ENCODE peak calls at places on chromosomes 12 and 14, in six cellular contexts. U, F, Y, W, T and R are unnamed samples.

GRCh38 chr12:56838602-56839488 is 75.7 kb downstream of the HSD17B6 start:
- DNase-seq in U (no peak), F (no peak), Y (no peak), W (peak), T (no peak), R (peak)

GRCh38 chr14:51520087-51520486 is 131.6 kb upstream of the FRMD6 start:
- DNase-seq in U (peak), F (no peak), Y (no peak), W (no peak), T (no peak), R (no peak)

GRCh38 chr12:121649819-121650353 is 19.6 kb downstream of the MORN3 start:
- DNase-seq in U (no peak), F (no peak), Y (no peak), W (no peak), T (no peak), R (no peak)

GRCh38 chr12:15880721-15881120 is 1.5 kb upstream of the STRAP start:
- DNase-seq in U (no peak), F (no peak), Y (no peak), W (no peak), T (no peak), R (no peak)

GRCh38 chr14:64709126-64709525 is 4.9 kb downstream of the PLEKHG3 start:
- DNase-seq in U (no peak), F (no peak), Y (no peak), W (no peak), T (no peak), R (no peak)

GRCh38 chr12:71865166-71865713 is 25.7 kb downstream of the TBC1D15 start:
- DNase-seq in U (peak), F (peak), Y (no peak), W (peak), T (peak), R (peak)

GRCh38 chr12:402127-402456 is 648 bp downstream of the CCDC77 start:
- DNase-seq in U (peak), F (no peak), Y (peak), W (peak), T (no peak), R (no peak)

GRCh38 chr14:59483360-59483759 is 848 bp downstream of the L3HYPDH start:
- DNase-seq in U (peak), F (peak), Y (no peak), W (peak), T (peak), R (peak)

GRCh38 chr12:7016958-7017571 is 1.2 kb downstream of the LPCAT3 start:
- DNase-seq in U (no peak), F (no peak), Y (no peak), W (no peak), T (no peak), R (no peak)

GRCh38 chr12:94590428-94590827 is 59.9 kb downstream of the TMCC3 start:
- DNase-seq in U (no peak), F (no peak), Y (no peak), W (no peak), T (no peak), R (no peak)

GRCh38 chr12:52235822-52236291 is 2.8 kb downstream of the KRT7 start:
- DNase-seq in U (peak), F (no peak), Y (no peak), W (no peak), T (no peak), R (no peak)

DNA sequence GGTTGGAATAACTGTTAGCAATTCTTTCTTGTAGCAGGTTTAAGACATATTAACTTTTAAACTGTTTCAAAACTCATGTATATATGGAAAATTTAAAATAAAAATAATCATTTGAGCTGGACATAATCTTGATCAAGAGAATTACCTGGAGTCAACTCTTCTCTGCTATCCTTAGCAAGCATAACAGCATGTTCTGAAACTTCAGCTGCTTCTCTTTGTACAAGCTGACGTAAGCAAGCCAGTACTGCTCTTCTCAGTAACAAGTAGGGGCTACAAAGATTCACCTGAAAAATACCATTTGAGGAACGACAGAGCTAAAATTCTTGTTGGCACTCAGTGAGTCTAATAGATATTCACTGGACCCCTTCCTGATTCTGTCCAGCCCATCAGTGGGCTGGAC is 83.0 kb downstream of the HEATR5A start:
- DNase-seq in U (no peak), F (no peak), Y (no peak), W (no peak), T (no peak), R (no peak)
- H3K4me3 ChIP-seq in U (no peak), F (no peak), Y (no peak), W (no peak), T (no peak), R (no peak)

GRCh38 chr14:103022669-103023044 is 34.7 kb downstream of the CDC42BPB start:
- DNase-seq in U (no peak), F (no peak), Y (no peak), W (no peak), T (no peak), R (no peak)
- H3K4me3 ChIP-seq in U (no peak), F (no peak), Y (no peak), W (no peak), T (no peak), R (no peak)

GRCh38 chr12:14157129-14157747 is 175.8 kb upstream of the GRIN2B start:
- DNase-seq in U (no peak), F (no peak), Y (no peak), W (no peak), T (no peak), R (no peak)
- H3K4me3 ChIP-seq in U (no peak), F (no peak), Y (no peak), W (no peak), T (no peak), R (no peak)

GRCh38 chr14:95484296-95484695 is 32.2 kb downstream of the SYNE3 start:
- DNase-seq in U (no peak), F (no peak), Y (no peak), W (no peak), T (no peak), R (no peak)

GRCh38 chr14:95482967-95483842 is 33.2 kb downstream of the SYNE3 start:
- DNase-seq in U (peak), F (peak), Y (no peak), W (peak), T (peak), R (peak)

GRCh38 chr14:95485222-95485819 is 31.1 kb downstream of the SYNE3 start:
- DNase-seq in U (no peak), F (no peak), Y (no peak), W (no peak), T (no peak), R (no peak)

GRCh38 chr14:95481391-95482022 is 34.9 kb downstream of the SYNE3 start:
- DNase-seq in U (no peak), F (no peak), Y (no peak), W (no peak), T (no peak), R (no peak)

GRCh38 chr14:95483843-95484165 is 32.6 kb downstream of the SYNE3 start:
- DNase-seq in U (no peak), F (no peak), Y (no peak), W (no peak), T (no peak), R (no peak)
- H3K4me3 ChIP-seq in U (no peak), F (no peak), Y (no peak), W (no peak), T (no peak), R (no peak)